ENCODE peak calls at places on chromosomes 11 and 22, in ten cellular contexts. A, G, R, Z, F, P, U, W, L and D are unnamed samples.

GRCh38 chr11:46832511-46833214 is 13.4 kb downstream of the CKAP5 start:
- DNase-seq in P (no peak), W (no peak), U (no peak), F (no peak), A (no peak), L (no peak), Z (no peak), G (no peak), R (no peak), D (no peak)

GRCh38 chr22:31148516-31148915 is 8.2 kb upstream of the PLA2G3 start:
- DNase-seq in P (peak; percentile 74), R (no peak), W (no peak), G (no peak), U (peak; percentile 35), Z (no peak), F (no peak), A (no peak), L (peak; percentile 27), D (no peak)

GRCh38 chr11:69915501-69916250 is 96.5 kb upstream of the FGF3 start:
- DNase-seq in F (peak; percentile 92), Z (peak; percentile 26), L (peak; percentile 70), R (peak; percentile 84), A (peak; percentile 57), G (peak; percentile 90), U (peak; percentile 76), P (peak; percentile 98), W (peak; percentile 87), D (peak; percentile 92)

GRCh38 chr11:32821517-32821916 is 8.2 kb upstream of the PRRG4 start:
- DNase-seq in W (no peak), G (no peak), R (no peak), L (peak; percentile 74), A (no peak), U (no peak), P (no peak), F (no peak), Z (no peak), D (no peak)

GRCh38 chr11:57161351-57161750 is 20.4 kb upstream of the LRRC55 start:
- DNase-seq in W (no peak), F (no peak), A (no peak), G (no peak), R (no peak), L (no peak), U (no peak), P (no peak), Z (no peak), D (no peak)

GRCh38 chr11:69449320-69450063 is 32.0 kb upstream of the LINC01488 start:
- DNase-seq in Z (no peak), W (no peak), L (no peak), G (no peak), U (peak; percentile 47), F (peak; percentile 71), A (peak; percentile 76), P (peak; percentile 85), R (peak; percentile 80), D (peak; percentile 84)

GRCh38 chr11:14775897-14776296 is 116.1 kb downstream of the CYP2R1 start:
- DNase-seq in R (no peak), P (no peak), F (no peak), G (no peak), Z (no peak), W (no peak), L (no peak), A (no peak), U (no peak), D (no peak)

GRCh38 chr22:42283288-42284229 is 13.1 kb upstream of the TCF20 start:
- DNase-seq in G (peak; percentile 87), W (no peak), U (no peak), P (peak; percentile 87), R (no peak), F (no peak), Z (no peak), L (no peak), A (no peak), D (peak; percentile 82)

GRCh38 chr11:34149786-34150185 is 44.4 kb downstream of the NAT10 start:
- DNase-seq in U (no peak), L (no peak), G (peak; percentile 67), R (no peak), W (no peak), P (peak; percentile 94), A (no peak), F (peak; percentile 20), Z (no peak), D (no peak)

GRCh38 chr11:88345408-88345807 is 7.9 kb upstream of the CTSC start:
- DNase-seq in F (no peak), L (peak; percentile 27), P (peak; percentile 69), W (no peak), U (peak; percentile 54), R (no peak), G (no peak), Z (no peak), A (no peak), D (no peak)

GRCh38 chr11:86314636-86315035 is 12.6 kb downstream of the HIKESHI start:
- DNase-seq in R (no peak), G (no peak), L (no peak), P (no peak), U (no peak), W (no peak), F (no peak), A (no peak), Z (no peak), D (no peak)

GRCh38 chr22:25134028-25134427 is 65.6 kb upstream of the CRYBB3 start:
- DNase-seq in L (peak; percentile 82), P (no peak), F (no peak), U (no peak), W (peak; percentile 78), Z (no peak), R (peak; percentile 68), A (no peak), G (no peak), D (no peak)

GRCh38 chr22:29555065-29555644 is 1.6 kb upstream of the THOC5 start:
- DNase-seq in W (no peak), U (peak; percentile 18), G (no peak), A (peak; percentile 76), Z (peak; percentile 12), L (no peak), R (no peak), P (peak; percentile 23), F (no peak), D (no peak)

GRCh38 chr11:96760815-96761214 is 371.0 kb downstream of the JRKL start:
- DNase-seq in P (no peak), U (no peak), Z (no peak), L (no peak), A (no peak), G (no peak), F (no peak), R (no peak), W (no peak), D (no peak)

GRCh38 chr11:26229270-26229669 is 102.7 kb upstream of the ANO3 start:
- DNase-seq in L (peak; percentile 78), P (peak; percentile 22), W (no peak), Z (peak; percentile 57), R (no peak), G (no peak), A (peak; percentile 87), U (peak; percentile 98), F (no peak), D (no peak)

GRCh38 chr11:64074239-64074638 is 38.5 kb downstream of the FLRT1 start:
- DNase-seq in Z (no peak), F (no peak), W (no peak), L (peak; percentile 64), R (no peak), G (no peak), P (no peak), A (peak; percentile 75), U (no peak), D (no peak)

GRCh38 chr11:20070459-20070858 is 89.8 kb downstream of the DBX1 start:
- DNase-seq in W (no peak), G (no peak), F (no peak), L (no peak), R (no peak), Z (peak; percentile 28), A (no peak), P (no peak), U (peak; percentile 74), D (no peak)

GRCh38 chr22:24109649-24110048 is 71.6 kb upstream of the SUSD2 start:
- DNase-seq in L (no peak), A (no peak), U (no peak), W (no peak), F (no peak), Z (no peak), R (no peak), G (no peak), P (no peak), D (no peak)

GRCh38 chr22:37564111-37564711 is 3.9 kb downstream of the CDC42EP1 start:
- DNase-seq in G (no peak), A (peak; percentile 74), Z (no peak), R (no peak), F (no peak), L (peak; percentile 35), U (peak; percentile 49), P (peak; percentile 82), W (no peak), D (no peak)

GRCh38 chr11:103633037-103633788 is 403.2 kb upstream of the DDI1 start:
- DNase-seq in P (peak; percentile 58), Z (peak; percentile 60), G (no peak), A (peak; percentile 32), F (no peak), R (no peak), U (peak; percentile 59), W (no peak), L (no peak), D (no peak)
- TF ChIP-seq CTCF in P (no peak), Z (no peak), G (no peak), A (no peak), F (no peak), R (no peak), U (no peak), W (no peak), L (no peak), D (no peak)

GRCh38 chr11:629237-629583 is 2.2 kb upstream of the SCT start:
- DNase-seq in U (no peak), G (no peak), A (no peak), L (no peak), W (no peak), P (no peak), Z (no peak), F (no peak), R (peak; percentile 69), D (no peak)
- TF ChIP-seq CTCF in U (no peak), G (no peak), A (no peak), L (no peak), W (no peak), P (no peak), Z (peak; percentile 7), F (no peak), R (peak; percentile 16), D (no peak)

GRCh38 chr11:12485328-12485727 is 108.0 kb downstream of the PARVA start:
- DNase-seq in U (no peak), W (no peak), P (no peak), G (no peak), L (peak; percentile 16), F (no peak), A (no peak), R (no peak), Z (no peak), D (no peak)
- TF ChIP-seq CTCF in U (peak; percentile 48), W (no peak), P (peak; percentile 65), G (peak; percentile 25), L (peak; percentile 26), F (peak; percentile 45), A (peak; percentile 48), R (peak; percentile 56), Z (peak; percentile 49), D (peak; percentile 38)

DNA sequence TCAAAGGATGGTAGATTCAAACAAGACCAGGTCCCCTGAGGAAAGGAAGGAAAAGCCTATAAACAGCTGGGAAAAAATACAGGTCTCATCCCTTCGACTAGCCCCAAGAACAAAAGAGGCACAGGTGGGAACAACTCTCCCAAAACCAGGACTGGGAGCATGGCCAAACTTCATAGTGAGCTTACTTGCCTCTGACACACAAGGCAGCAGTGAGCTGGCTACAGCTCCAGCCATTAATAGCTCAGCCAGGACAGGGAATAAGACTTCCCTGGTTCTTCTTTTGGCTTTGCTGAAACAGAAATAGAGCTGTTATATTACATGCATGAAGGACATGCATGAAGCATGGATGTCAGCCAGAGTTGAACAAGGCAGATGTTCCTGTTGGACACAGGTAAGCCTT is at the start of gene OR10A2:
- DNase-seq in P (no peak), L (peak; percentile 30), R (no peak), G (peak; percentile 6), U (peak; percentile 10), W (no peak), A (no peak), Z (peak; percentile 2), F (no peak), D (no peak)
- TF ChIP-seq CTCF in P (no peak), L (no peak), R (no peak), G (no peak), U (no peak), W (no peak), A (no peak), Z (no peak), F (no peak), D (no peak)